ENCODE peak calls at places on chromosomes 6 and 20, in four cellular contexts. One of them, this sample, is unnamed.

GRCh38 chr6:75775219-75775618 is 26.2 kb downstream of the MYO6 start:
- DNase-seq in activated T-cell treated with anti-CD3 and anti-CD28 coated beads for 24 hours: no peak
- DNase-seq in Caki2: no peak
- DNase-seq in skeletal muscle cell: no peak
- DNase-seq in this sample: no peak

GRCh38 chr6:128161263-128161662 is 260.4 kb upstream of the THEMIS start:
- DNase-seq in activated T-cell treated with anti-CD3 and anti-CD28 coated beads for 24 hours: no peak
- DNase-seq in Caki2: no peak
- DNase-seq in skeletal muscle cell: no peak
- DNase-seq in this sample: no peak

GRCh38 chr20:62143976-62144825 is 632 bp downstream of the SS18L1 start:
- DNase-seq in activated T-cell treated with anti-CD3 and anti-CD28 coated beads for 24 hours: peak
- DNase-seq in Caki2: peak
- DNase-seq in skeletal muscle cell: no peak
- DNase-seq in this sample: peak

GRCh38 chr6:4088684-4089083 is 9.7 kb upstream of the FAM217A start:
- DNase-seq in activated T-cell treated with anti-CD3 and anti-CD28 coated beads for 24 hours: no peak
- DNase-seq in Caki2: no peak
- DNase-seq in skeletal muscle cell: no peak
- DNase-seq in this sample: no peak

GRCh38 chr6:161370882-161371281 is 97.0 kb upstream of the AGPAT4 start:
- DNase-seq in activated T-cell treated with anti-CD3 and anti-CD28 coated beads for 24 hours: peak
- DNase-seq in Caki2: peak
- DNase-seq in skeletal muscle cell: no peak
- DNase-seq in this sample: no peak

GRCh38 chr20:25486377-25486776 is 78.9 kb downstream of the GINS1 start:
- DNase-seq in activated T-cell treated with anti-CD3 and anti-CD28 coated beads for 24 hours: no peak
- DNase-seq in Caki2: no peak
- DNase-seq in skeletal muscle cell: peak
- DNase-seq in this sample: no peak

GRCh38 chr6:35624341-35625070 is 64.2 kb downstream of the FKBP5 start:
- DNase-seq in activated T-cell treated with anti-CD3 and anti-CD28 coated beads for 24 hours: no peak
- DNase-seq in Caki2: no peak
- DNase-seq in skeletal muscle cell: no peak
- DNase-seq in this sample: no peak

GRCh38 chr6:28816909-28817807 is 106.6 kb downstream of the TRIM27 start:
- DNase-seq in activated T-cell treated with anti-CD3 and anti-CD28 coated beads for 24 hours: no peak
- DNase-seq in Caki2: peak
- DNase-seq in skeletal muscle cell: no peak
- DNase-seq in this sample: no peak

GRCh38 chr6:1402868-1403267 is 13.5 kb downstream of the FOXF2 start:
- DNase-seq in activated T-cell treated with anti-CD3 and anti-CD28 coated beads for 24 hours: no peak
- DNase-seq in Caki2: no peak
- DNase-seq in skeletal muscle cell: no peak
- DNase-seq in this sample: no peak

GRCh38 chr6:110542311-110543024 is 66.1 kb upstream of the SLC22A16 start:
- DNase-seq in activated T-cell treated with anti-CD3 and anti-CD28 coated beads for 24 hours: no peak
- DNase-seq in Caki2: no peak
- DNase-seq in skeletal muscle cell: no peak
- DNase-seq in this sample: no peak

GRCh38 chr20:35947489-35947888 is 6.8 kb downstream of the SCAND1 start:
- DNase-seq in activated T-cell treated with anti-CD3 and anti-CD28 coated beads for 24 hours: peak
- DNase-seq in Caki2: peak
- DNase-seq in skeletal muscle cell: no peak
- DNase-seq in this sample: no peak

GRCh38 chr6:144214622-144215401 is 64.5 kb downstream of the STX11 start:
- DNase-seq in activated T-cell treated with anti-CD3 and anti-CD28 coated beads for 24 hours: no peak
- DNase-seq in Caki2: no peak
- DNase-seq in skeletal muscle cell: no peak
- DNase-seq in this sample: no peak

GRCh38 chr6:112600168-112600567 is 253.0 kb downstream of the RFPL4B start:
- DNase-seq in activated T-cell treated with anti-CD3 and anti-CD28 coated beads for 24 hours: no peak
- DNase-seq in Caki2: no peak
- DNase-seq in skeletal muscle cell: no peak
- DNase-seq in this sample: no peak

GRCh38 chr6:107248147-107248546 is 132.8 kb upstream of the BEND3 start:
- DNase-seq in activated T-cell treated with anti-CD3 and anti-CD28 coated beads for 24 hours: no peak
- DNase-seq in Caki2: no peak
- DNase-seq in skeletal muscle cell: peak
- DNase-seq in this sample: no peak

GRCh38 chr6:132259070-132259469 is 142.2 kb downstream of the MOXD1 start:
- DNase-seq in activated T-cell treated with anti-CD3 and anti-CD28 coated beads for 24 hours: no peak
- DNase-seq in Caki2: no peak
- DNase-seq in skeletal muscle cell: no peak
- DNase-seq in this sample: no peak

GRCh38 chr6:150528648-150529285 is 70.9 kb upstream of the PLEKHG1 start:
- DNase-seq in activated T-cell treated with anti-CD3 and anti-CD28 coated beads for 24 hours: no peak
- DNase-seq in Caki2: no peak
- DNase-seq in skeletal muscle cell: peak
- DNase-seq in this sample: no peak